ENCODE peak calls at places on chromosomes 16 and 17, in four cellular contexts. U is K562, W is WTC11, Y is HepG2. Z is an unnamed sample.

GRCh38 chr17:71438631-71439146 is 682.1 kb upstream of the SOX9 start:
- DNase-seq in Y (peak; percentile 25), W (no peak), U (no peak), Z (no peak)

GRCh38 chr17:4497101-4497824 is 1.4 kb upstream of the SPNS2 start:
- DNase-seq in Y (no peak), W (no peak), U (no peak), Z (peak; percentile 21)

GRCh38 chr16:57883953-57884654 is 81.8 kb upstream of the KIFC3 start:
- DNase-seq in Y (no peak), W (peak; percentile 50), U (no peak), Z (no peak)

GRCh38 chr17:58565389-58566311 is 51.2 kb upstream of the MTMR4 start:
- DNase-seq in U (no peak), W (peak; percentile 16), Y (no peak), Z (no peak)

GRCh38 chr16:23174622-23175021 is 7.9 kb upstream of the SCNN1G start:
- DNase-seq in Y (no peak), W (no peak), U (no peak), Z (no peak)

GRCh38 chr17:59154335-59154720 is 658 bp downstream of the SKA2 start:
- DNase-seq in Y (peak; percentile 41), W (peak; percentile 32), U (peak; percentile 63), Z (no peak)

GRCh38 chr16:49644143-49644460 is 211.8 kb downstream of the ZNF423 start:
- DNase-seq in U (no peak), W (no peak), Y (no peak), Z (no peak)

GRCh38 chr16:88461291-88462269 is 8.5 kb downstream of the ZFPM1 start:
- DNase-seq in U (peak; percentile 89), W (peak; percentile 65), Y (no peak), Z (no peak)

GRCh38 chr16:684961-685696 is 995 bp upstream of the JMJD8 start:
- DNase-seq in U (no peak), Y (no peak), W (no peak), Z (no peak)

GRCh38 chr16:74716355-74716754 is 15.7 kb upstream of the MLKL start:
- DNase-seq in Y (no peak), W (peak; percentile 44), U (no peak), Z (no peak)

GRCh38 chr16:19884611-19885455 is at the start of gene GPRC5B:
- DNase-seq in Y (no peak), W (peak; percentile 50), U (peak; percentile 62), Z (no peak)

GRCh38 chr17:79183221-79184158 is 108.9 kb downstream of the ENGASE start:
- DNase-seq in W (peak; percentile 73), Y (no peak), U (no peak), Z (no peak)

GRCh38 chr16:74608944-74609343 is 2.0 kb upstream of the GLG1 start:
- DNase-seq in U (peak; percentile 33), W (no peak), Y (no peak), Z (no peak)

GRCh38 chr16:10972956-10973464 is 28.6 kb downstream of the CLEC16A start:
- DNase-seq in U (peak; percentile 53), Y (no peak), W (no peak), Z (no peak)

GRCh38 chr17:75571197-75571884 is 16.3 kb upstream of the MYO15B start:
- DNase-seq in U (peak; percentile 67), W (no peak), Y (no peak), Z (peak; percentile 47)

GRCh38 chr17:48791128-48792032 is 25.6 kb downstream of the TTLL6 start:
- DNase-seq in U (peak; percentile 79), Y (peak; percentile 80), W (peak; percentile 85), Z (peak; percentile 57)

GRCh38 chr16:2026461-2027023 is at the start of gene NHERF2:
- DNase-seq in Y (no peak), U (peak; percentile 59), W (no peak), Z (no peak)

GRCh38 chr16:54519161-54519685 is 232.6 kb upstream of the IRX3 start:
- DNase-seq in Y (no peak), W (no peak), U (no peak), Z (no peak)

GRCh38 chr16:70778901-70779309 is 22.1 kb downstream of the VAC14 start:
- DNase-seq in W (peak; percentile 90), Y (peak; percentile 82), U (peak; percentile 25), Z (no peak)

GRCh38 chr16:79360267-79360666 is 240.3 kb downstream of the MAF start:
- DNase-seq in Y (no peak), U (no peak), W (no peak), Z (no peak)

GRCh38 chr17:4920351-4921048 is 11.6 kb upstream of the GP1BA start:
- DNase-seq in U (no peak), W (no peak), Y (peak; percentile 65), Z (no peak)

GRCh38 chr16:58409316-58409973 is 17.2 kb downstream of the GINS3 start:
- DNase-seq in W (no peak), U (no peak), Y (no peak), Z (no peak)

GRCh38 chr16:89529097-89529496 is 20.9 kb downstream of the SPG7 start:
- DNase-seq in W (no peak), Y (no peak), U (no peak), Z (no peak)

GRCh38 chr17:34358631-34359030 is 2.4 kb downstream of the CCL13 start:
- DNase-seq in Y (no peak), U (no peak), W (no peak), Z (no peak)

GRCh38 chr17:4968916-4969550 is 1.4 kb upstream of the SPAG7 start:
- DNase-seq in W (no peak), U (peak; percentile 45), Y (no peak), Z (no peak)

GRCh38 chr16:10668322-10669045 is 26.2 kb downstream of the TEKT5 start:
- DNase-seq in Y (peak; percentile 64), W (peak; percentile 65), U (peak; percentile 18), Z (no peak)

GRCh38 chr16:65274576-65274975 is 152.7 kb upstream of the CDH11 start:
- DNase-seq in Y (no peak), U (no peak), W (no peak), Z (no peak)

GRCh38 chr16:73066321-73066926 is 18.5 kb upstream of the ZFHX3 start:
- DNase-seq in W (peak; percentile 49), Y (no peak), U (no peak), Z (no peak)

DNA sequence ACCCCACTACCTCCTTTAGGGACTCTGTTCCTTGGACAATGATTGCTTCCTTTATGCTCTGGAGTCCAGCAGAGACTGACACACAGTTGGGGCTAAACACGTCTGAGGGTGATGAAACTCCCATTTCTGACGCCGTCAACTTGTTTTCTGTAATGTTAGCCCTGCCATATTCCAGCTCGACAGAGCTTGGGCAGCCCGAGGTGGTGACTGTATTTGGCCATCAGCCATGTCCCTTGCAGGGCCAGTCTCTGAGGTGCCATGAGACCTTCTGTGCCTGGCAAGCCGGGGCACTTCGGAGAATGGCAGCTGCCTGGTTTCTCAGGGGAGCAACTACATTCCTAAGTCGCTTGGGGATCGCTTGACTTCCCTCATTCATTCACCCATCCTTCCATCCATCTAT is 278.9 kb upstream of the TNRC6C start:
- DNase-seq in U (no peak), W (no peak), Y (no peak), Z (no peak)
- TF ChIP-seq CBFB in U (no peak), W (no peak), Y (no peak), Z (no peak)

GRCh38 chr17:67015001-67015400 is 29.4 kb upstream of the CACNG1 start:
- DNase-seq in W (no peak), Y (no peak), U (no peak), Z (no peak)
- TF ChIP-seq CBFB in W (no peak), Y (no peak), U (no peak), Z (no peak)

GRCh38 chr17:54785643-54786258 is 114.9 kb upstream of the TOM1L1 start:
- DNase-seq in U (no peak), Y (no peak), W (no peak), Z (no peak)
- TF ChIP-seq CBFB in U (no peak), Y (no peak), W (no peak), Z (no peak)

GRCh38 chr17:81968396-81968745 is 7.4 kb upstream of the NOTUM start:
- DNase-seq in U (no peak), Y (no peak), W (no peak), Z (no peak)
- TF ChIP-seq CBFB in U (no peak), Y (no peak), W (no peak), Z (no peak)

GRCh38 chr17:45234641-45235040 is 13.0 kb downstream of the FMNL1 start:
- DNase-seq in U (peak; percentile 59), Y (peak; percentile 69), W (peak; percentile 81), Z (no peak)
- TF ChIP-seq CBFB in U (no peak), Y (no peak), W (no peak), Z (no peak)

DNA sequence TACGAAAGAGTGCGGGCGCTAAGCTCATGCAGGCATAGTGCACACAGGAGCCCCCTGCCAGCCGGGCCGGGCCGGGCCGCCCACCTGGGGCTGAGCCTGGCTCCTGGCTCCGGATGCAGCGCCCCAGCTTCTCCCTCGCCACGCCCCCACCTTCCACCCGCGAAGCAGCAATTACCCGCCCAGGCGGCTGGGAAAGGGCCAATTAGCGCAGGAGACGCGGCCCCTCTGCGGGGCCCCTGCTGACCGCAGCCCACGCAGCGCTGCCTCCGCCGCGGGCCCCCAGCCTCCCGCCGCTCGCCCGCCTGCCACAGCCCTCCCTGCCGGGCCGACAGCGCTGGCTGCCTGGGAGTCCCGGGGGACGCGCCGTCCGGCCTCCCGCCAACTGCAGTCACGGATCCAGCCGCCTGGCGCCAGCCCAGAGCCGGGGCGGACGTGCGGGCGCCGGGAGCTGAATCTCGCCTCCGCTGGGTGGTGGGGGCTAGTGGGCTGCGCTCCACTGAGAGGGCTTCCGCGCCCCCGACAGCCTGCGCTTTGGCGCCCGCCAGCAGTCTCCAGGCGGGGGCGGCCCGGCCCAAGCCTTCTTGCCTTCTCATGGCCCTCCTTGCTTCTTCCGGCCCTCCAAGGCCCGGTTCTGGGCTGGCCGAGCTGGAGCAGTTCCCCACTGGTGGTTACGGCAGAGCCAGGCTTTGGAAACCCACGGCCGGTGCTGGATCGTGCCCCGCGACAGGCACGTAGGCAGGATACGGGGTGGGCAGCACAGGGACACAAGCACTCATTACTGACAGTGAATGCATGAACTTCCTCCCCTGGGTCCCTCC is 14.9 kb upstream of the CBFB start:
- DNase-seq in W (peak; percentile 67), U (peak; percentile 80), Y (peak; percentile 46), Z (no peak)
- TF ChIP-seq CBFB in W (peak; percentile 50), U (no peak), Y (peak; percentile 46), Z (no peak)